ENCODE peak calls at places on chromosomes 3 and 15, in six cellular contexts. P is K562, Q is H1, I is GM12878, M is HepG2, R is HCT116. Z is an unnamed sample.

GRCh38 chr3:141412936-141413354 is 44.6 kb downstream of the ZBTB38 start:
- DNase-seq in M (peak), R (no peak), I (no peak), Q (no peak), P (no peak), Z (no peak)

GRCh38 chr15:99707481-99708270 is 25.6 kb downstream of the LYSMD4 start:
- DNase-seq in R (no peak), M (no peak), I (no peak), P (no peak), Q (no peak), Z (no peak)

GRCh38 chr15:100438570-100438969 is 90.2 kb downstream of the CERS3 start:
- DNase-seq in Q (no peak), M (no peak), I (peak), P (no peak), R (no peak), Z (no peak)

GRCh38 chr15:43423793-43424192 is 52.9 kb downstream of the TUBGCP4 start:
- DNase-seq in I (no peak), P (no peak), Q (no peak), M (no peak), R (no peak), Z (no peak)

GRCh38 chr3:46361408-46362283 is 7.7 kb downstream of the CCR2 start:
- DNase-seq in I (no peak), R (no peak), Q (no peak), M (no peak), P (no peak), Z (no peak)

GRCh38 chr3:71649757-71650156 is 66.2 kb upstream of the FOXP1 start:
- DNase-seq in M (peak), P (no peak), Q (no peak), R (no peak), I (no peak), Z (no peak)

GRCh38 chr15:84826369-84826823 is 9.2 kb downstream of the ALPK3 start:
- DNase-seq in Q (peak), I (no peak), M (peak), P (peak), R (peak), Z (no peak)

GRCh38 chr15:99564221-99565030 is 1.4 kb upstream of the MEF2A start:
- DNase-seq in M (peak), I (peak), P (no peak), Q (no peak), R (no peak), Z (no peak)

GRCh38 chr3:66577804-66578203 is 77.0 kb upstream of the LRIG1 start:
- DNase-seq in M (no peak), Q (no peak), R (no peak), P (no peak), I (no peak), Z (no peak)

GRCh38 chr15:71434774-71435173 is 319.5 kb downstream of the THSD4 start:
- DNase-seq in P (no peak), M (no peak), Q (no peak), I (no peak), R (no peak), Z (no peak)

GRCh38 chr15:90863987-90864386 is 4.4 kb upstream of the FURIN start:
- DNase-seq in P (no peak), Q (no peak), M (no peak), I (no peak), R (no peak), Z (no peak)

GRCh38 chr3:153166206-153166605 is 4.2 kb downstream of the RAP2B start:
- DNase-seq in Q (no peak), I (no peak), R (no peak), M (no peak), P (peak), Z (no peak)

GRCh38 chr3:178603735-178604134 is 67.5 kb downstream of the KCNMB2 start:
- DNase-seq in P (no peak), M (no peak), I (peak), Q (no peak), R (no peak), Z (no peak)

GRCh38 chr3:138331143-138331894 is 1.7 kb upstream of the NME9 start:
- DNase-seq in R (no peak), M (no peak), Q (no peak), P (no peak), I (no peak), Z (no peak)

GRCh38 chr15:39468828-39469227 is 112.1 kb upstream of the THBS1 start:
- DNase-seq in R (no peak), I (no peak), Q (no peak), M (no peak), P (no peak), Z (no peak)

GRCh38 chr15:68252925-68253534 is 23.5 kb upstream of the CLN6 start:
- DNase-seq in I (peak), R (peak), P (peak), M (peak), Q (no peak), Z (peak)

GRCh38 chr3:192062186-192062585 is 601.2 kb downstream of the PYDC2 start:
- DNase-seq in Q (no peak), I (no peak), R (no peak), P (no peak), M (no peak), Z (no peak)

GRCh38 chr15:31197497-31198414 is 96.2 kb upstream of the TRPM1 start:
- DNase-seq in I (peak), M (peak), R (no peak), P (peak), Q (peak), Z (peak)

GRCh38 chr3:133479895-133480669 is 80.2 kb downstream of the BFSP2 start:
- DNase-seq in I (peak), R (peak), M (peak), P (no peak), Q (no peak), Z (no peak)

GRCh38 chr3:138642927-138643253 is 34.3 kb downstream of the FAIM start:
- DNase-seq in R (no peak), Q (no peak), M (no peak), P (no peak), I (no peak), Z (no peak)

GRCh38 chr3:54235998-54236397 is 113.6 kb downstream of the CACNA2D3 start:
- DNase-seq in M (no peak), R (no peak), P (no peak), Q (no peak), I (no peak), Z (no peak)

GRCh38 chr3:146536681-146537080 is 7.7 kb downstream of the PLSCR1 start:
- DNase-seq in I (no peak), M (no peak), Q (no peak), R (no peak), P (no peak), Z (no peak)

GRCh38 chr15:60899322-60899966 is 329.7 kb downstream of the RORA start:
- DNase-seq in M (peak), P (no peak), Q (no peak), I (peak), R (no peak), Z (no peak)

GRCh38 chr15:84929795-84930371 is 45.4 kb downstream of the SLC28A1 start:
- DNase-seq in I (no peak), Q (no peak), M (peak), R (peak), P (peak), Z (no peak)

GRCh38 chr3:171880471-171880870 is 37.3 kb downstream of the TMEM212 start:
- DNase-seq in Q (no peak), I (no peak), R (no peak), P (no peak), M (no peak), Z (no peak)

DNA sequence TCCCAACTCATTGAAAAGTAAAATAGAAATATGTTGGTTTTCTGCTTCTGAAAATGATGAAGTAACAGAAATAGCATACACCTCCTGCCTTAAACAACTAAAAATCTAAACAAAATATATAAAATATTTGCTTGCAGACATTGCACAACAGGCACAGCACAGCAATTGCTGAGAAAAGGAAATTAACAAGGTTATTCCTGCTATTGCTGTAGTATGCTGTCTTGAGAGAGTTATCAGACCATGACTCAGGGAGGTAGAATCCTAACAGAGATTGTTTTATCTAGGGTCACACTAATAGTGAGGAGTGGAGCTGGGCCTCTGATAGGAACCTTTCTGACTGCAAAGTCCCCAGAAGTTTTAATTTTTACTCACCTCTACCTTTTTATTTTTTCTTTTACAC is 72.6 kb downstream of the ZBTB20 start:
- DNase-seq in M (no peak), R (no peak), I (no peak), P (no peak), Q (no peak), Z (no peak)
- TF ChIP-seq ZNF274 in M (no peak), R (no peak), I (no peak), P (no peak), Q (no peak), Z (no peak)

DNA sequence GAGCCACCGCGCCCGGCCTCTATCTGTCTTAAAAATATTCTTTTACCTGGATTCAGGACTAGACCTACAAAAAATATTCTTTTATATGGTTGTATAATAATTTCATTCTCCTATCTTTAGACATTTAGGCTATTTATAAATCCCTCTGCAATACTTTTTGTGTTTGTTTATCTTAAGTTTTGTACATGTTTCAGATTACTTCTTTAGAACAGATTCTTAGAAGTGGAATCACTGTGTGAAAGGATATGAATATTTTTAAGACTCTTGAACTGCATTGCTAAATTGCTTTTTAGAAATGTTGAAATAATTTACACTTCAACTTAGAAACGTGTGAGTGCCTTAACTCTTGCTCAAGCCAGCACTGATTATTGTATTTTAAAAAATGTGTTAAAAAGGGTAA is 131.3 kb upstream of the PTX3 start:
- DNase-seq in P (no peak), M (no peak), R (no peak), Q (no peak), I (no peak), Z (no peak)
- TF ChIP-seq YY1 in P (no peak), M (no peak), R (no peak), Q (no peak), I (no peak), Z (no peak)

GRCh38 chr15:51099185-51099584 is 4.5 kb upstream of the TNFAIP8L3 start:
- DNase-seq in Q (no peak), M (no peak), I (no peak), R (no peak), P (no peak), Z (no peak)

GRCh38 chr15:51096976-51097375 is 2.3 kb upstream of the TNFAIP8L3 start:
- DNase-seq in I (no peak), Q (no peak), M (no peak), R (no peak), P (no peak), Z (no peak)

GRCh38 chr15:51095681-51096331 is 1.1 kb upstream of the TNFAIP8L3 start:
- DNase-seq in Q (no peak), P (no peak), M (no peak), R (no peak), I (no peak), Z (no peak)

GRCh38 chr15:51098331-51098619 is 3.6 kb upstream of the TNFAIP8L3 start:
- DNase-seq in P (no peak), I (no peak), M (no peak), Q (no peak), R (no peak), Z (no peak)

GRCh38 chr15:51097553-51098330 is 3.0 kb upstream of the TNFAIP8L3 start:
- DNase-seq in P (no peak), I (no peak), M (peak), R (no peak), Q (no peak), Z (no peak)
- TF ChIP-seq ZNF274 in P (no peak), I (no peak), M (no peak), R (no peak), Q (no peak), Z (no peak)

GRCh38 chr3:128878556-128879124 is 780 bp upstream of the ACAD9 start:
- DNase-seq in M (peak), Q (no peak), P (no peak), R (no peak), I (peak), Z (no peak)
- TF ChIP-seq YY1 in M (no peak), Q (no peak), P (no peak), R (no peak), I (no peak), Z (no peak)

DNA sequence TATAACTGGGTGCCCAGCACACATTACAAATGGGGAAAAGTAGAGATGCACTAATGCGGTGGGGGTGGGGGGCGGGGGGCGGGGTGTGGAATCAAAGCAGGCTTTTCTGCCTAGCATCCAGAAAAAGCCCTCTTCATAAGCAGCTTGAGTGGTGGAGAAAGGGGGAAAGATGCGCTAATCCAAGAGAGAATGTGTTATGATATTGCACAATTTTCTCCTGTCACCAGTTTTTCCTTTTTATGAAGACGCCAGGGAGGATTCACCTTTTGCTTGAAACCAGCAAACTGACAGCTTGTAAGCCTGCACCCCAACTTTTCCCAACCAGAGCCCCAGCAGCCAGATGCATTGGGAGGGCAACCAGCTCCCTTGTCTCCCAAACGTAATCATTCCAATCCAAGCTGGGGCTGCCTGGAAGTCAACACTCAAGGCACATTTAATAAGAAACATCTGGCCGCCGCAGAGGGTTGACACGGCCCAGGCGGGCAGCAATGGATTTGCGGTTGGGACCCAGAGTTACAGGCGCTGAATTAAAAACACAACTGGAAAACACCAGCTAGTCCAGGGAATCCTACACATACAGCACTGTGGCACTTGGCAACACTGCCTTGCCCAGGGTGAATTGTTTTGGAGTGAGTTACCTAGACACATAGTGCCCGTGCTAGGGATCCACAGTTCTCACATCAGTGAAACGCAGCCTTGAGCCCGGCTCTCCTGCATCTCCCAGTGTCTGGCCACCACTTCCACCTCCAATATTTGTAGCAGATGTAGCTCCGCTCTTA is 218.5 kb upstream of the PRICKLE2 start:
- DNase-seq in M (no peak), R (no peak), P (no peak), Q (no peak), I (no peak), Z (no peak)
- TF ChIP-seq ZNF274 in M (no peak), R (no peak), P (no peak), Q (no peak), I (no peak), Z (no peak)

DNA sequence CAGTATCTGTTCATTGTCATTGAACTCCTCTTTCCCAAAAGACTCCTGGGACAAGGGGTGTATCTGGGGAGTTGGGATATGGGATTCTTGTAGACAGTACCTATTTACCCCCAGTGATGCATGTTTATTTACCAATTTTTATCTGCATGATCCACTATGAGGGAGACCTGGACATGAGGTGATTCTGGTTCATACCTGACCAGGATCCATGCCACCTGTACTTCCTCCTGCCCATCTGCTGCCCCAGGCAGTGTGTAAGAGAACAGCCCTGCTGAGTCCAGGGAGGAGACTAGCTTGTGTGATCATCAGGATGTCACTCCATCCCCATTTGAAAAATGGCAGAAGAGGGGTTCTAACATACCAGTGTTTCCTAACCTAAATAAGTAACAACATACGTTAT is 3.1 kb upstream of the TPRG1 start:
- DNase-seq in P (no peak), M (no peak), R (no peak), I (no peak), Q (no peak), Z (no peak)
- TF ChIP-seq YY1 in P (no peak), M (no peak), R (no peak), I (no peak), Q (no peak), Z (no peak)

Z was measured in NT2/D1.